ENCODE peak calls at places on chromosomes 2 and 18, in six cellular contexts. Y is GM13977, G is tibial nerve, L is AG04450, R is stomach, N is upper lobe of right lung. E is an unnamed sample.

GRCh38 chr18:48828713-48829442 is 121.9 kb downstream of the SMAD7 start:
- DNase-seq in Y (no peak), L (no peak), N (peak; percentile 49), R (peak; percentile 14), G (no peak), E (no peak)

GRCh38 chr2:29245742-29246387 is 130.7 kb downstream of the CLIP4 start:
- DNase-seq in L (no peak), R (no peak), N (no peak), G (no peak), Y (no peak), E (peak; percentile 41)

GRCh38 chr2:33437815-33438214 is 38.6 kb upstream of the RASGRP3 start:
- DNase-seq in Y (no peak), G (no peak), N (no peak), L (no peak), R (no peak), E (no peak)

GRCh38 chr2:25844089-25844488 is 34.2 kb downstream of the ASXL2 start:
- DNase-seq in G (no peak), R (no peak), N (no peak), Y (no peak), L (peak; percentile 21), E (no peak)

GRCh38 chr2:26086155-26086634 is 52.3 kb downstream of the RAB10 start:
- DNase-seq in Y (no peak), L (peak; percentile 32), N (no peak), G (no peak), R (no peak), E (no peak)

GRCh38 chr2:162582357-162582798 is 238.4 kb downstream of the GCA start:
- DNase-seq in G (no peak), N (no peak), R (peak; percentile 61), Y (no peak), L (no peak), E (no peak)

GRCh38 chr2:189178726-189179606 is 595 bp downstream of the COL5A2 start:
- DNase-seq in Y (no peak), N (no peak), R (no peak), G (no peak), L (peak; percentile 42), E (no peak)

GRCh38 chr2:126513033-126513432 is 142.9 kb upstream of the GYPC start:
- DNase-seq in R (no peak), G (no peak), L (no peak), Y (no peak), N (no peak), E (no peak)

GRCh38 chr2:128454980-128455709 is 136.5 kb upstream of the HS6ST1 start:
- DNase-seq in Y (no peak), N (peak; percentile 34), R (peak; percentile 22), G (no peak), L (no peak), E (no peak)

GRCh38 chr2:43292851-43293743 is 66.7 kb upstream of the ZFP36L2 start:
- DNase-seq in N (no peak), L (no peak), Y (no peak), G (no peak), R (no peak), E (no peak)

GRCh38 chr2:207463433-207463832 is 66.3 kb upstream of the CREB1 start:
- DNase-seq in R (no peak), Y (no peak), L (no peak), N (no peak), G (no peak), E (no peak)

GRCh38 chr2:133171396-133172004 is 396.8 kb downstream of the NCKAP5 start:
- DNase-seq in G (no peak), L (peak; percentile 43), N (no peak), Y (peak; percentile 22), R (no peak), E (peak; percentile 31)

GRCh38 chr2:152558174-152559091 is 158.8 kb downstream of the PRPF40A start:
- DNase-seq in G (no peak), N (no peak), L (peak; percentile 72), R (no peak), Y (no peak), E (no peak)

GRCh38 chr18:51342815-51343214 is 145.3 kb upstream of the MEX3C start:
- DNase-seq in R (no peak), L (no peak), G (no peak), Y (no peak), N (no peak), E (no peak)

GRCh38 chr2:222871291-222871690 is 10.5 kb downstream of the ACSL3 start:
- DNase-seq in Y (no peak), L (no peak), R (no peak), G (no peak), N (no peak), E (no peak)

GRCh38 chr2:129301431-129301913 is 678.0 kb upstream of the RAB6C start:
- DNase-seq in N (no peak), G (no peak), R (no peak), L (no peak), Y (no peak), E (no peak)

GRCh38 chr2:216202602-216203250 is 93.6 kb downstream of the XRCC5 start:
- DNase-seq in G (no peak), R (no peak), Y (no peak), N (no peak), L (no peak), E (no peak)

GRCh38 chr2:72933207-72933606 is 15.9 kb downstream of the EMX1 start:
- DNase-seq in R (no peak), N (peak; percentile 47), L (no peak), Y (no peak), G (no peak), E (no peak)

GRCh38 chr2:52934354-52934898 is 833.2 kb upstream of the CHAC2 start:
- DNase-seq in G (no peak), N (no peak), Y (peak; percentile 4), R (no peak), L (peak; percentile 53), E (no peak)

GRCh38 chr2:67002618-67003371 is 394.3 kb upstream of the ETAA1 start:
- DNase-seq in L (no peak), G (no peak), Y (no peak), R (no peak), N (no peak), E (no peak)

GRCh38 chr2:147482111-147482510 is 362.7 kb upstream of the ACVR2A start:
- DNase-seq in Y (no peak), L (no peak), G (no peak), R (no peak), N (no peak), E (no peak)

GRCh38 chr2:144162652-144163051 is 357.3 kb downstream of the ZEB2 start:
- DNase-seq in N (no peak), R (peak; percentile 28), L (no peak), Y (peak; percentile 17), G (no peak), E (peak; percentile 11)

GRCh38 chr18:47882641-47883040 is 47.8 kb downstream of the SMAD2 start:
- DNase-seq in R (no peak), N (no peak), Y (no peak), G (no peak), L (no peak), E (no peak)

GRCh38 chr2:22901471-22901870 is 483.5 kb upstream of the KLHL29 start:
- DNase-seq in N (no peak), L (no peak), G (no peak), Y (no peak), R (no peak), E (no peak)

GRCh38 chr2:74849228-74849892 is 15.4 kb downstream of the HK2 start:
- DNase-seq in R (peak; percentile 75), G (no peak), Y (peak; percentile 52), N (peak; percentile 78), L (no peak), E (peak; percentile 51)

GRCh38 chr2:74152954-74153353 is 5.2 kb upstream of the BOLA3 start:
- DNase-seq in N (no peak), Y (no peak), L (no peak), R (no peak), G (no peak), E (no peak)

GRCh38 chr2:40256649-40257048 is 195.2 kb downstream of the SLC8A1 start:
- DNase-seq in N (no peak), Y (no peak), R (no peak), L (no peak), G (no peak), E (no peak)

GRCh38 chr2:15127876-15128275 is 433.3 kb downstream of the NBAS start:
- DNase-seq in G (no peak), Y (no peak), R (no peak), L (no peak), N (no peak), E (no peak)

GRCh38 chr2:20093263-20094141 is 42.1 kb upstream of the LAPTM4A start:
- DNase-seq in G (peak; percentile 44), Y (no peak), N (no peak), L (peak; percentile 37), R (peak; percentile 69), E (no peak)
- TF ChIP-seq CTCF in G (peak; percentile 55), Y (no peak), N (peak; percentile 40), L (peak; percentile 84), R (peak; percentile 67), E (no peak)

DNA sequence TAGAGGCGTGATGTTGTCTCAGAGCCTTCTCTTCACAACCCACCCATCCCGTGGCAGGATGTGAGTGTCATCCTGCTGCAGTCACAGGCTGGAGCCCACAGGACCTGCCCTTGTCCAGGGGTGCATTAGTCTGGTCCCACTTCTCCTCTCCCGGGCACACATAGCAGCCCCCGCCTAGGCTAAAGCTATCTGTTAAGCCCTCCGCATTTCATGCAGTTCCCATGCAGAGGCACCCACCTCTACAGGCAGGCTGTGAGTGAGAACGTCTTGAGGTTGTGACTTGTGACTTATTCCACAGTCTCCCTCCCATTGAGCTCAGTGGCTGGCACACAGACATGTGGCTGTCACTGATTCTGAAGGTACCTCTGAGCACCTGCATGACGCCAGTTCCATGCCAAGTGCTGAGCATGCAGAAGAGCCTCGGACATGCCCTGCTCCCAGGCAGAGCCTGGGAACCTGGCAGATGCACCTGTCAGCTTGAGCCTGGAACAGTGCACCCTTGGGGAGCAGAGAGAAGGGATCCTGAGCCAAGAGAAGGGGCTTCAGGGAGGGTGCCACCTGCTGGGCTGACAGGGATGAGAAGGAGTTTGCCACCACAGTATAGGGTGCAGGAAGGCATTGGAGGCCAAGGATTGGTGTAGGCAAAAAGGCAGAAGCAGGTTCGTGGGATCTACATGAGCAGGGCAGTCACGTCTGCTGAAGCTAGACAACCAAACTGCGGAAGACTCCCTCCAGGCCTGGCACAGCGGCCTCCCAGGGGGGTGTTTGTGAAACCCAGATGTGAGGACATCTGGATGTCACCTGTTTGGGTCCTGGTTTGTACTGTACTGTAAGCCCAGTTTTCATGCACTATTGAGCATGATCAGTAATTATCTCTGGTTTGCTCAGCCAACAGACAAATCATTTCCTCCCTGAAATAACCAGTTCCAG is 213.6 kb downstream of the GLI2 start:
- DNase-seq in Y (no peak), L (no peak), R (no peak), G (no peak), N (no peak), E (no peak)
- TF ChIP-seq CTCF in Y (peak; percentile 23), L (peak; percentile 43), R (peak; percentile 9), G (no peak), N (no peak), E (no peak)

DNA sequence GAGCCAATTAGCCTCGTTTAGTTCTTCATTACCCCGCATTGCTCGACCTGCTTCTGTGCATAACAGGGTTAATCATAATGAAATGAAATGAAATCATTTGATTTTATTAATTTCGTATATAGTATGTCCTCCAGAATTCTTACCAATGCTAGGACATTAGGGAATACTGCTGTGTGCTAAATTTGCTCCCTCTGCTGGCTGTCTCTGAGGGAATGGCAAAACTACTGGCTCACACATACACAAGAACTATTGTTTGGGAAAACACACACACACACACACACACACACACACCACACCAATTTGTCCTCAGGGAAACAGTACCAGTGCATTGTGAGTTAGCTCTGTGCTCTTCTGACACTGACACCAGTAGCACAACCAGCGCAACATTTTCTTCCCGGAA is 273.3 kb upstream of the TCF4 start:
- DNase-seq in L (no peak), G (no peak), R (no peak), Y (no peak), N (no peak), E (no peak)
- TF ChIP-seq CTCF in L (peak; percentile 67), G (peak; percentile 35), R (no peak), Y (no peak), N (peak; percentile 32), E (no peak)

GRCh38 chr2:167381349-167381748 is 493.1 kb downstream of the XIRP2 start:
- DNase-seq in N (no peak), R (no peak), Y (no peak), G (no peak), L (no peak), E (no peak)
- TF ChIP-seq CTCF in N (no peak), R (no peak), Y (no peak), G (no peak), L (no peak), E (no peak)

E was measured in GM13976.